ENCODE peak calls at places on chromosome 10, in ten cellular contexts. J is GM23338; N is choroid plexus epithelial cell; F is brain microvascular endothelial cell; E is Peyer's patch; I is breast epithelium; L is CD4-positive, alpha-beta T cell; T is stomach; P is fibroblast of villous mesenchyme; A is DND-41. V is an unnamed sample.

GRCh38 chr10:100723180-100723579 is 22.2 kb upstream of the PAX2 start:
- DNase-seq in A (no peak), N (no peak), L (no peak), E (no peak), J (no peak), P (no peak), T (no peak), I (no peak), F (no peak), V (no peak)

GRCh38 chr10:17683541-17683940 is 39.6 kb downstream of the STAM start:
- DNase-seq in T (no peak), P (no peak), I (no peak), F (no peak), L (no peak), J (no peak), E (no peak), N (no peak), A (no peak), V (no peak)

GRCh38 chr10:101694056-101694673 is 805 bp downstream of the FBXW4 start:
- DNase-seq in J (peak; percentile 79), I (peak; percentile 62), P (peak; percentile 55), F (peak; percentile 40), T (peak; percentile 72), E (peak; percentile 71), N (peak; percentile 55), L (peak; percentile 58), A (peak; percentile 70), V (peak; percentile 67)

GRCh38 chr10:21531164-21531563 is 2.9 kb upstream of the MLLT10 start:
- DNase-seq in A (no peak), P (peak; percentile 73), J (no peak), I (no peak), E (no peak), F (no peak), T (no peak), L (no peak), N (peak; percentile 70), V (no peak)

GRCh38 chr10:24468281-24468751 is 255.4 kb downstream of the ARHGAP21 start:
- DNase-seq in I (no peak), P (no peak), E (no peak), N (no peak), T (peak; percentile 43), L (no peak), J (no peak), A (no peak), F (no peak), V (no peak)

GRCh38 chr10:44352316-44353127 is 32.4 kb downstream of the CXCL12 start:
- DNase-seq in L (no peak), J (no peak), T (peak; percentile 28), F (no peak), I (peak; percentile 31), E (no peak), N (peak; percentile 44), P (peak; percentile 51), A (no peak), V (no peak)

GRCh38 chr10:27242951-27243551 is 2.5 kb upstream of the ACBD5 start:
- DNase-seq in A (peak; percentile 83), E (peak; percentile 67), T (peak; percentile 50), N (peak; percentile 88), P (peak; percentile 72), L (peak; percentile 58), J (peak; percentile 59), F (peak; percentile 38), I (peak; percentile 55), V (peak; percentile 86)

GRCh38 chr10:70558871-70559810 is 43.4 kb downstream of the PRF1 start:
- DNase-seq in N (peak; percentile 58), T (peak; percentile 63), J (peak; percentile 75), I (no peak), E (peak; percentile 53), A (peak; percentile 50), F (peak; percentile 53), L (peak; percentile 51), P (peak; percentile 60), V (peak; percentile 91)

GRCh38 chr10:131816157-131816775 is 84.5 kb upstream of the PPP2R2D start:
- DNase-seq in P (no peak), E (no peak), N (no peak), T (peak; percentile 22), J (no peak), A (no peak), I (no peak), F (no peak), L (no peak), V (no peak)

GRCh38 chr10:47176903-47177860 is 122.8 kb upstream of the GDF10 start:
- DNase-seq in A (no peak), I (no peak), T (no peak), J (no peak), L (no peak), E (no peak), F (peak; percentile 15), N (no peak), P (no peak), V (no peak)

GRCh38 chr10:70232155-70232858 is 922 bp downstream of the PPA1 start:
- DNase-seq in F (peak; percentile 48), T (peak; percentile 72), A (peak; percentile 58), N (peak; percentile 57), E (peak; percentile 37), I (no peak), J (peak; percentile 54), P (peak; percentile 74), L (peak; percentile 8), V (peak; percentile 66)

GRCh38 chr10:24957624-24958435 is 5.4 kb upstream of the PRTFDC1 start:
- DNase-seq in E (no peak), T (no peak), I (no peak), N (peak; percentile 92), P (peak; percentile 92), F (peak; percentile 66), J (no peak), A (no peak), L (no peak), V (no peak)

GRCh38 chr10:100037758-100038315 is 28.1 kb upstream of the DNMBP start:
- DNase-seq in T (no peak), F (no peak), N (no peak), J (no peak), P (no peak), L (no peak), A (no peak), E (no peak), I (no peak), V (no peak)

GRCh38 chr10:35449944-35450343 is 113.6 kb downstream of the CCNY start:
- DNase-seq in P (peak; percentile 11), T (no peak), N (peak; percentile 53), I (no peak), F (no peak), L (no peak), E (no peak), A (no peak), J (no peak), V (peak; percentile 30)

GRCh38 chr10:43202657-43203490 is 64.0 kb downstream of the RASGEF1A start:
- DNase-seq in A (no peak), E (peak; percentile 44), P (peak; percentile 12), L (no peak), T (peak; percentile 31), I (peak; percentile 50), J (peak; percentile 94), F (no peak), N (no peak), V (peak; percentile 68)

GRCh38 chr10:43203491-43204393 is 63.1 kb downstream of the RASGEF1A start:
- DNase-seq in T (peak; percentile 24), E (peak; percentile 10), N (no peak), A (no peak), J (peak; percentile 77), I (peak; percentile 43), P (no peak), F (no peak), L (no peak), V (no peak)

GRCh38 chr10:43201545-43202131 is 63.4 kb downstream of the CSGALNACT2 start:
- DNase-seq in I (peak; percentile 36), J (no peak), F (no peak), T (peak; percentile 23), E (peak; percentile 11), L (no peak), P (no peak), N (no peak), A (no peak), V (no peak)

GRCh38 chr10:43200538-43201390 is 62.5 kb downstream of the CSGALNACT2 start:
- DNase-seq in L (no peak), J (no peak), T (peak; percentile 17), A (no peak), F (no peak), E (peak; percentile 9), P (no peak), I (peak; percentile 47), N (no peak), V (no peak)

GRCh38 chr10:43202224-43202656 is 64.0 kb downstream of the CSGALNACT2 start:
- DNase-seq in N (peak; percentile 17), F (no peak), T (peak; percentile 26), E (peak; percentile 32), P (no peak), L (peak; percentile 36), A (no peak), I (peak; percentile 50), J (peak; percentile 84), V (peak; percentile 77)
- TF ChIP-seq CTCF in N (peak; percentile 68), F (peak; percentile 79), T (no peak), E (peak; percentile 32), P (peak; percentile 63), L (peak; percentile 63), A (peak; percentile 31), I (no peak), J (peak; percentile 72), V (peak; percentile 78)

DNA sequence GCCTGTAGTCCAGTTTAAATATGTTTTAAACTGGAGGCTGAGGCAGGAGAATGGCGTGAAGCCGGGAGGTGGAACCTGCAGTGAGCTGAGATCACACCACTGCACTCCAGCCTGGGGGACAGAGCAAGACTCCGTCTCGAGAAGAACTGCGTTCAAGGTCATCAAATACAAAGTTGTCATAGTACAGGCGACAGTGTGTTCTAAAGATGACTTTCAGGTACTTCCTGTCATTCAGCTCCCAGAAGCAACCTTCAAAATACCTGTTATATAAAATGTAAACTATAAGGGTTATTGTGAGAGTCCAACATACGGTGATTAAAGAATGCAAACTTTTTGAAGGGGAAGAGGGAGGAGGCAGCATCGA is 8.7 kb downstream of the MPP7 start:
- DNase-seq in F (no peak), N (no peak), A (no peak), T (no peak), P (no peak), L (no peak), E (no peak), I (no peak), J (no peak), V (peak; percentile 7)
- TF ChIP-seq CTCF in F (no peak), N (no peak), A (no peak), T (no peak), P (no peak), L (no peak), E (no peak), I (no peak), J (no peak), V (no peak)

GRCh38 chr10:85222300-85222699 is 893.9 kb downstream of the CCSER2 start:
- DNase-seq in L (no peak), F (no peak), J (no peak), T (no peak), I (no peak), E (no peak), N (no peak), A (no peak), P (no peak), V (no peak)
- TF ChIP-seq CTCF in L (no peak), F (no peak), J (no peak), T (no peak), I (no peak), E (no peak), N (no peak), A (no peak), P (no peak), V (no peak)

DNA sequence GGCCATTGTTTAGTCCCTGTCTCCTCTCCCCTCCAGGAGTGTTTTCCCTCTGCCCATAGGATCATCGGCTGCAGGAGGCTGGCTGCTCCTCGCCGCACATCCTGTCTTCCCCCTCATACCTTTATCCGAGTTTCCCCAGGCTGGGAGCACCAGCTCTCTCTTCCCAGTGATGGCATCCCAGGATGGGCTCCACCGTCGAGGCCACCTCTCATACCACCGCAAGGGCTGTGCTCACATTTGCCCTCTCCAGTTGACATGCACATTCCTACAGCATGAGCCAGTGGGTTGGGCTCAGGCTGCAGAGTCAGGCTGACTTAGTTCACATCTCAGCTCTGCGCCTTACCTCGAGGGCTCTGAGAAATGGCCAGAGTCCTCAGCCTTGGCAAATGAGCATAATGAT is 12.1 kb downstream of the HKDC1 start:
- DNase-seq in L (no peak), J (peak; percentile 34), T (no peak), I (no peak), E (no peak), P (peak; percentile 68), A (no peak), F (peak; percentile 73), N (peak; percentile 89), V (no peak)
- TF ChIP-seq CTCF in L (no peak), J (no peak), T (no peak), I (no peak), E (no peak), P (no peak), A (no peak), F (peak; percentile 7), N (peak; percentile 21), V (no peak)

V was measured in activated CD8-positive, alpha-beta T cell treated with anti-CD3 and anti-CD28 coated beads for 36 hours.